ENCODE peak calls at places on chromosomes 2 and 18, in five cellular contexts. I is CD8-positive, alpha-beta memory T cell; W is stimulated activated CD8-positive, alpha-beta memory T cell treated with anti-CD3 and anti-CD28 coated beads, Interleukin-15, amount 100 ng/mL, for 4 hours; U is iris pigment epithelial cell; H is posterior cingulate gyrus. C is an unnamed sample.

GRCh38 chr2:154447727-154448418 is 250.6 kb upstream of the KCNJ3 start:
- DNase-seq in I (no peak), W (no peak), U (no peak), H (no peak), C (no peak)

GRCh38 chr18:23207994-23208393 is 72.7 kb downstream of the CABLES1 start:
- DNase-seq in I (no peak), W (no peak), U (no peak), H (no peak), C (no peak)

GRCh38 chr2:199903111-199903510 is 8.0 kb upstream of the C2orf69 start:
- DNase-seq in I (no peak), W (no peak), U (peak; percentile 6), H (no peak), C (peak; percentile 23)

GRCh38 chr2:45237850-45238542 is 228.7 kb upstream of the SIX2 start:
- DNase-seq in I (no peak), W (no peak), U (peak; percentile 97), H (no peak), C (peak; percentile 99)

GRCh38 chr2:225104971-225105370 is 62.7 kb upstream of the DOCK10 start:
- DNase-seq in I (no peak), W (no peak), U (peak; percentile 59), H (no peak), C (peak; percentile 49)

GRCh38 chr2:98909381-98910211 is 26.4 kb downstream of the CRACDL start:
- DNase-seq in I (no peak), W (no peak), U (peak; percentile 87), H (no peak), C (peak; percentile 85)

GRCh38 chr2:190859347-190860297 is 21.0 kb upstream of the GLS start:
- DNase-seq in I (no peak), W (no peak), U (no peak), H (no peak), C (no peak)

GRCh38 chr18:62187543-62188378 is 706 bp downstream of the RELCH start:
- DNase-seq in I (no peak), W (no peak), U (peak; percentile 37), H (peak; percentile 8), C (peak; percentile 30)

GRCh38 chr2:238942080-238942761 is 94.3 kb downstream of the TWIST2 start:
- DNase-seq in I (no peak), W (no peak), U (no peak), H (no peak), C (no peak)

GRCh38 chr2:206615417-206616089 is 26.7 kb upstream of the FAM237A start:
- DNase-seq in I (no peak), W (no peak), U (no peak), H (no peak), C (no peak)

GRCh38 chr2:42792087-42792582 is 248 bp downstream of the HAAO start:
- DNase-seq in I (no peak), W (no peak), U (no peak), H (no peak), C (no peak)

C was measured in fibroblast of mammary gland.